ENCODE peak calls at places on chromosomes 1 and 21, in six cellular contexts. U, N, V, Z, M and X are unnamed samples.

GRCh38 chr1:201166964-201167624 is 12.8 kb upstream of the TMEM9 start:
- DNase-seq in U (no peak), N (no peak), V (no peak), Z (no peak), M (no peak), X (no peak)

GRCh38 chr21:43665879-43666278 is 6.5 kb downstream of the RRP1B start:
- DNase-seq in U (no peak), N (no peak), V (no peak), Z (no peak), M (no peak), X (no peak)

GRCh38 chr1:220164116-220164515 is 70.2 kb downstream of the IARS2 start:
- DNase-seq in U (no peak), N (no peak), V (no peak), Z (no peak), M (no peak), X (no peak)

GRCh38 chr1:191757003-191757402 is 401.3 kb upstream of the RGS18 start:
- DNase-seq in U (no peak), N (no peak), V (no peak), Z (no peak), M (no peak), X (no peak)

GRCh38 chr1:173342766-173343165 is 134.4 kb upstream of the PRDX6 start:
- DNase-seq in U (no peak), N (peak), V (no peak), Z (no peak), M (no peak), X (no peak)

GRCh38 chr21:34983680-34984086 is 65.4 kb downstream of the RUNX1 start:
- DNase-seq in U (no peak), N (peak), V (no peak), Z (peak), M (no peak), X (peak)

GRCh38 chr1:168386949-168387586 is 106.4 kb downstream of the TBX19 start:
- DNase-seq in U (peak), N (peak), V (no peak), Z (no peak), M (no peak), X (peak)

GRCh38 chr1:37802439-37802838 is 5.2 kb upstream of the C1orf122 start:
- DNase-seq in U (no peak), N (no peak), V (no peak), Z (no peak), M (no peak), X (no peak)

GRCh38 chr1:95435611-95436010 is 201.6 kb downstream of the RWDD3 start:
- DNase-seq in U (no peak), N (no peak), V (no peak), Z (no peak), M (no peak), X (no peak)

GRCh38 chr1:9294440-9294773 is 1.7 kb downstream of the SPSB1 start:
- DNase-seq in U (no peak), N (peak), V (no peak), Z (peak), M (no peak), X (peak)

GRCh38 chr1:2240251-2241156 is 12.4 kb downstream of the SKI start:
- DNase-seq in U (peak), N (peak), V (no peak), Z (no peak), M (no peak), X (no peak)

GRCh38 chr1:1166642-1167415 is 6.9 kb upstream of the TTLL10 start:
- DNase-seq in U (no peak), N (no peak), V (no peak), Z (no peak), M (no peak), X (no peak)

DNA sequence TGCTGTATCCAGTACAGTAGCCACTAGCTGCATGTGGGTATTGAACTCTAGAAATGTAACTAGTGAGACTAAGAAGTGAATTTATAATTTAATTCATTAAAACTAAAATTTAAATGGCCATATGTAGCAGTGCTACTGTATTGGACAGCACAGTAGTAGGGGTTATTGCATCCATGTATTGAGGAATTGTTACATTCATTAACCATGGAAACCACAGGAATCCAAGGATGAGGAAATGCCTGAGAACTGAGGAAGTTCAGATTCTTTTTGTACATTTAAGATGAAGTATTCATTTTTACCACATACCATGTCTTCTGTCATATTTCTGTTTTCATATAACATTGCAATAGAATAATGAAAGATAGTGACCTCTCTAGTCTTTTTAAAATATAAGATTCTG is 2.6 kb downstream of the MTF2 start:
- DNase-seq in U (no peak), N (peak), V (peak), Z (no peak), M (no peak), X (no peak)
- H3K4me3 ChIP-seq in U (no peak), N (no peak), V (no peak), Z (peak), M (peak), X (peak)

DNA sequence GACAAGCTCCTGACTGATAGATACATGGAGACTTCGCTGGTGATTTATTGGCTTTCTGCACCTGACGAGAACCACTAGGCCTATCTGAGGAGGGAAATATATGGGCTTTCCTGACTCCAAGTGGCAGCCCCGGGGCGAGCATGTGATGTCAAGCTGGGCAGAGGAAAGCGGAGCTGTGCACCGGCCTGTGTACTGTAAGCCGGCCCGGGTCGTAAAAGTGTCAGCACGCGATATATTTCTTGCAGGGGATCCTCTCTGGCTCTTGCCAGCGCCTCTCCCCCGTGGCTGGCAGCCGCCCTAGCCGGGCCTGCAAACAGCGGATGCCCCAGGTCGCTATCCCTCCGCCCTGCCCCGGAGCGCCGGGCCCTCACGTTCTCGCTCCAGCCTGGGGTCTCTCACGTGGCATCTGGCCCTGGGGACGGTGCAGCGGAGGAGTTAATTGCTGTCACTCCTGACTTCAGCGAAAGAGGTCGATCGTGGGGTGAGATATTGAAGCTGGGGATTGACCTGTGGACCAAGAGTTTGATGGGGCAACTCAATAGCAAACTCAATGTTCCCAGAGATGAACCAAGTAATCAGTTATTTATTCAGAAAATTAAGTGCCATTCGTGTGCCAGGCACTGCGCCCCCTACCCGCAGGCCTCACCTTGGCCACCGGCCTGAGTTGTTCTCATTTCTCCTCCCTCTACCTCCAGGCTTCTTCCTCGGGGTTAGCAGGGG is 41.0 kb upstream of the HAO2 start:
- DNase-seq in U (peak), N (no peak), V (peak), Z (no peak), M (no peak), X (no peak)
- TF ChIP-seq CTCF in U (no peak), N (peak), V (peak), Z (peak), M (peak), X (peak)

GRCh38 chr1:63316540-63316939 is 5.8 kb upstream of the FOXD3 start:
- DNase-seq in U (no peak), N (no peak), V (no peak), Z (no peak), M (no peak), X (no peak)

GRCh38 chr1:63319069-63320023 is 3.0 kb upstream of the FOXD3 start:
- DNase-seq in U (no peak), N (no peak), V (no peak), Z (no peak), M (no peak), X (no peak)

GRCh38 chr1:63318255-63319068 is 3.9 kb upstream of the FOXD3 start:
- DNase-seq in U (no peak), N (no peak), V (no peak), Z (no peak), M (no peak), X (no peak)

GRCh38 chr1:63317007-63317813 is 5.2 kb upstream of the FOXD3 start:
- DNase-seq in U (no peak), N (peak), V (no peak), Z (no peak), M (peak), X (no peak)

DNA sequence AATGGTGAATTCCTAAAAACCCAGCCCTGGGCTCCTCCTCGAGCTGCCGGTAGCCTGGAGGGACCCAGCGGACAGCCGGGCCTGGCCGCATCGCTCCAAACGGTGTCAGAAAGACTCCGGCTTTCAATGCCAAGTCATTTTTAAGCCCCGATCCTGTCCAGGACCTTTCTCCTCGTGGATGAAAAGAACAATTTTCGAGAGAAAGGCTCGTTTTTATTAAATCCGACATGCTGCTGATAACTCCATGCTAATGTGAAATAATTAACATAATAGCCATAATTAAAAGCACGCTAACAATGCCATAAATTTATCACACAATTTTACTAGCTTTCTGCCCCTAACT is 4.6 kb upstream of the FOXD3 start:
- DNase-seq in U (no peak), N (no peak), V (no peak), Z (no peak), M (no peak), X (no peak)
- H3K4me3 ChIP-seq in U (no peak), N (no peak), V (no peak), Z (no peak), M (peak), X (no peak)

GRCh38 chr1:63454269-63454668 is 68.8 kb downstream of the ITGB3BP start:
- DNase-seq in U (no peak), N (peak), V (no peak), Z (no peak), M (no peak), X (no peak)
- TF ChIP-seq CTCF in U (no peak), N (peak), V (peak), Z (no peak), M (peak), X (peak)

GRCh38 chr1:215583185-215583692 is 16.1 kb downstream of the KCTD3 start:
- DNase-seq in U (no peak), N (peak), V (no peak), Z (no peak), M (no peak), X (no peak)
- H3K4me3 ChIP-seq in U (no peak), N (no peak), V (no peak), Z (no peak), M (no peak), X (peak)

GRCh38 chr1:20507564-20508410 is at the start of gene MUL1:
- DNase-seq in U (peak), N (peak), V (peak), Z (no peak), M (peak), X (no peak)
- TF ChIP-seq CTCF in U (no peak), N (no peak), V (no peak), Z (no peak), M (no peak), X (no peak)

DNA sequence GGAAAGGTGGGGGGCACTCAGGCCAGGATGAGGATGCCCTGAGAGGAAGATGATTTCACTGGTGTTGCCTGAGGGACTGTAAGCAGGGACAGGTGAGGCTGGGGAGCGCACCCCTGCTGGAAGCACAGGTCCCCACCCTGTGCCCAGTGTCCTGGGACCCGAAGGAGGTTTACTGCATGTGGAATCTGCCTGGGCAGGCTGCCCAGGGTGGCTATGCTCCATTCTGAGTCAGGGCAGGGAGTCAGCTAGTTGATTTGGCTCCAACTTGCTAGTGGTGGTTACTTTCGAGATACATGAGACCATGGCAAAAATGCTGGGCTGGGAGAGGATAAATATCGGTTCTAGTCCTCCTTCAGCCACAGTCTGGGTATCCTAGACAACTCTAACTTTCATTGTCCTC is 7.9 kb downstream of the TLR5 start:
- DNase-seq in U (peak), N (peak), V (peak), Z (no peak), M (no peak), X (no peak)
- H3K4me3 ChIP-seq in U (no peak), N (no peak), V (no peak), Z (no peak), M (no peak), X (no peak)

GRCh38 chr1:61950418-61950817 is 208.1 kb downstream of the PATJ start:
- DNase-seq in U (no peak), N (peak), V (no peak), Z (no peak), M (no peak), X (peak)
- TF ChIP-seq CTCF in U (no peak), N (no peak), V (no peak), Z (peak), M (peak), X (peak)

GRCh38 chr1:12063141-12064072 is at the start of gene TNFRSF8:
- DNase-seq in U (no peak), N (peak), V (no peak), Z (peak), M (no peak), X (no peak)
- H3K4me3 ChIP-seq in U (no peak), N (peak), V (no peak), Z (no peak), M (no peak), X (peak)